ENCODE peak calls at places on chromosome 15, in nine cellular contexts. S is RWPE1, Y is glutamatergic neuron, U is mammary epithelial cell, P is CD14-positive monocyte, E is GM13977, V is BJ, H is brain microvascular endothelial cell, A is natural killer cell. J is an unnamed sample.

GRCh38 chr15:66799242-66799641 is 97.2 kb downstream of the SMAD6 start:
- DNase-seq in U (no peak), V (no peak), A (no peak), Y (no peak), H (no peak), P (no peak), S (no peak), E (no peak), J (no peak)

GRCh38 chr15:66390670-66391069 is 4.0 kb downstream of the MAP2K1 start:
- DNase-seq in S (peak), Y (no peak), V (no peak), A (no peak), E (peak), H (no peak), P (peak), U (peak), J (peak)

GRCh38 chr15:52362497-52362896 is 66.9 kb upstream of the MYO5C start:
- DNase-seq in E (no peak), Y (no peak), U (peak), P (no peak), A (no peak), V (no peak), S (no peak), H (peak), J (no peak)

GRCh38 chr15:40354408-40355171 is 3.4 kb upstream of the DISP2 start:
- DNase-seq in S (no peak), E (peak), Y (peak), U (no peak), P (no peak), V (no peak), A (no peak), H (no peak), J (peak)

GRCh38 chr15:29873942-29874341 is 51.7 kb upstream of the TJP1 start:
- DNase-seq in A (no peak), S (no peak), H (no peak), P (no peak), Y (no peak), U (no peak), V (no peak), E (no peak), J (no peak)

GRCh38 chr15:36959746-36960145 is 140.6 kb downstream of the MEIS2 start:
- DNase-seq in Y (no peak), E (no peak), U (peak), P (no peak), S (no peak), A (no peak), H (no peak), V (no peak), J (no peak)

GRCh38 chr15:67900621-67901147 is 60.8 kb upstream of the RNU6-1 start:
- DNase-seq in V (no peak), S (no peak), Y (no peak), H (no peak), E (no peak), U (peak), P (no peak), A (no peak), J (no peak)

GRCh38 chr15:25852696-25853524 is 10.2 kb downstream of the ATP10A start:
- DNase-seq in U (no peak), H (no peak), V (no peak), S (no peak), E (no peak), P (no peak), Y (no peak), A (no peak), J (no peak)

GRCh38 chr15:57540736-57541135 is 51.0 kb upstream of the MYZAP start:
- DNase-seq in H (no peak), P (no peak), U (no peak), Y (no peak), V (no peak), A (no peak), S (no peak), E (peak), J (peak)

GRCh38 chr15:101240364-101240763 is 11.5 kb downstream of the CHSY1 start:
- DNase-seq in Y (no peak), S (no peak), A (no peak), V (no peak), H (no peak), P (no peak), U (no peak), E (no peak), J (no peak)

GRCh38 chr15:29698030-29698701 is 124.1 kb downstream of the TJP1 start:
- DNase-seq in U (peak), A (no peak), H (peak), P (no peak), S (peak), E (no peak), Y (no peak), V (no peak), J (no peak)

GRCh38 chr15:61702224-61703120 is 357.8 kb downstream of the VPS13C start:
- DNase-seq in A (no peak), E (no peak), H (no peak), P (no peak), V (no peak), S (no peak), U (no peak), Y (peak), J (no peak)

GRCh38 chr15:73813071-73813470 is 59.9 kb upstream of the INSYN1 start:
- DNase-seq in H (no peak), S (no peak), P (no peak), A (no peak), U (no peak), Y (no peak), V (no peak), E (no peak), J (no peak)

GRCh38 chr15:39213385-39213840 is 367.5 kb upstream of the THBS1 start:
- DNase-seq in H (peak), S (no peak), E (no peak), V (no peak), Y (no peak), U (peak), A (no peak), P (no peak), J (no peak)

GRCh38 chr15:89781055-89781454 is 4.9 kb downstream of the MESP2 start:
- DNase-seq in A (no peak), E (no peak), P (peak), V (no peak), H (no peak), S (peak), Y (no peak), U (peak), J (peak)

GRCh38 chr15:89401636-89402252 is 67.1 kb upstream of the POLG start:
- DNase-seq in H (peak), V (peak), U (peak), P (peak), E (no peak), S (peak), A (no peak), Y (no peak), J (no peak)

DNA sequence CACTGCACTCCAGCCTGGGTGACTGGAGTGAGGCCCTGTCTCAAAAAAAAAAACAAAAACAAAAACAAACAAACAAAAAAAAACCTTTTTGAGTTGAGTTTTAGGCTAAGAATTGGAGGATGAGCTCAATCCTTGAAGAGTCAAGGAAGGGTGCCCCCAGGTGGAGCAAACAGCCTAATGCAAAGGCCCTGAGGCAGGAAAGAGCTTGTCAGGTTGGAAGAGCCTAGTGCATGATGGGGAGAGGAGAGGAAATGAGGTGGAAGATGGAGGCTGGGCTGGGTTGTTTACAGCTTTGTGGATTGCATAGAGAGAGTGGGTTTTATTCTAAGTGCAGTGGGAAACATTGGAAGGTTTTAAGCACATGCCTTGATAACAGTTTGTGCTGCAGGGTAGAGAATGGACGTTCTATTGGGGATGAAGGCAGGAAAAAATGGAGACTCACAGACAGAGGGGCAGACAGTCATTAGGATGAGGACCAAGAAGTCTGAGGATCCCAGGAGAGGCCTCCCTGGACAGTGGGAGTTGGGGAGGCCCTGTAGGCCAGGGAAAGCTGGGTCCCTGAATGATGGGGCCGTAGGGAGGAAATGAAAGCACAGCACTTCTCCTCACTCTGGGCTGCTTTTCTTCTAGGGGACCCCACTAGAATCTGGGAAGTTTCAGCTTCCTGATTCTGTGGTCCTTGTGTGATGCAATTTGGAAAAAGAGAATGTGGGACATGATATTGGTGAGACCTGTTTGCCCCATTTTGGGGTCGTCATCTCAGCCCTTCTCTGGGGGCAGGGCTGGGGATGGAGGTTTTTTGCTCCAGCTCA is 1.9 kb upstream of the SNX22 start:
- DNase-seq in H (no peak), Y (no peak), V (no peak), A (no peak), P (no peak), E (no peak), U (peak), S (no peak), J (peak)
- TF ChIP-seq CTCF in H (peak), Y (no peak), V (peak), A (no peak), P (no peak), E (peak), U (peak), S (no peak), J (no peak)

GRCh38 chr15:84981711-84982300 is at the start of gene PDE8A:
- DNase-seq in E (no peak), A (peak), U (peak), P (peak), Y (peak), V (no peak), S (peak), H (no peak), J (peak)
- TF ChIP-seq CTCF in E (no peak), A (no peak), U (no peak), P (no peak), Y (no peak), V (no peak), S (no peak), H (no peak), J (no peak)

GRCh38 chr15:91258436-91258779 is 158.4 kb downstream of the SV2B start:
- DNase-seq in S (no peak), V (no peak), H (no peak), A (no peak), P (peak), Y (no peak), U (no peak), E (no peak), J (peak)
- TF ChIP-seq CTCF in S (no peak), V (no peak), H (peak), A (no peak), P (peak), Y (no peak), U (peak), E (peak), J (no peak)

GRCh38 chr15:60480149-60480548 is 1.2 kb upstream of the ICE2 start:
- DNase-seq in E (peak), Y (no peak), U (no peak), A (no peak), S (no peak), P (no peak), H (no peak), V (no peak), J (no peak)

GRCh38 chr15:60480888-60481287 is 1.9 kb upstream of the ICE2 start:
- DNase-seq in E (no peak), U (no peak), P (no peak), V (no peak), H (no peak), S (no peak), Y (no peak), A (no peak), J (no peak)

GRCh38 chr15:60478633-60479360 is at the start of gene ICE2:
- DNase-seq in P (peak), H (peak), A (peak), S (peak), E (peak), Y (peak), V (peak), U (peak), J (peak)

GRCh38 chr15:60479361-60479684 is 381 bp upstream of the ICE2 start:
- DNase-seq in P (no peak), H (no peak), Y (no peak), V (no peak), U (no peak), E (no peak), A (no peak), S (no peak), J (no peak)

GRCh38 chr15:60479711-60480110 is 769 bp upstream of the ICE2 start:
- DNase-seq in H (no peak), P (no peak), S (no peak), A (no peak), V (no peak), E (peak), U (no peak), Y (no peak), J (peak)
- TF ChIP-seq CTCF in H (no peak), P (no peak), S (no peak), A (no peak), V (no peak), E (no peak), U (no peak), Y (no peak), J (no peak)